ENCODE peak calls at places on chromosomes 16 and 17, in four cellular contexts. One of them, this sample, is unnamed.

GRCh38 chr17:32909787-32910369 is 18.1 kb upstream of the TMEM98 start:
- DNase-seq in HCT116: peak
- DNase-seq in HepG2: peak
- DNase-seq in K562: peak
- DNase-seq in this sample: peak

GRCh38 chr16:2340564-2341455 is at the start of gene ABCA3:
- DNase-seq in HCT116: peak
- DNase-seq in HepG2: peak
- DNase-seq in K562: peak
- DNase-seq in this sample: peak

GRCh38 chr17:2222901-2223616 is 80.5 kb downstream of the SMG6 start:
- DNase-seq in HCT116: no peak
- DNase-seq in HepG2: no peak
- DNase-seq in K562: no peak
- DNase-seq in this sample: no peak

GRCh38 chr16:3150346-3151218 is 15.8 kb downstream of the ZNF213 start:
- DNase-seq in HCT116: peak
- DNase-seq in HepG2: peak
- DNase-seq in K562: peak
- DNase-seq in this sample: peak

GRCh38 chr17:68627956-68628355 is 26.8 kb upstream of the FAM20A start:
- DNase-seq in HCT116: no peak
- DNase-seq in HepG2: no peak
- DNase-seq in K562: no peak
- DNase-seq in this sample: no peak

GRCh38 chr17:79630120-79630519 is 19.3 kb upstream of the RBFOX3 start:
- DNase-seq in HCT116: no peak
- DNase-seq in HepG2: no peak
- DNase-seq in K562: no peak
- DNase-seq in this sample: no peak

GRCh38 chr16:57265850-57266530 is 18.5 kb downstream of the PLLP start:
- DNase-seq in HCT116: no peak
- DNase-seq in HepG2: no peak
- DNase-seq in K562: peak
- DNase-seq in this sample: no peak

GRCh38 chr16:75340715-75341500 is 89.5 kb upstream of the BCAR1 start:
- DNase-seq in HCT116: no peak
- DNase-seq in HepG2: no peak
- DNase-seq in K562: no peak
- DNase-seq in this sample: no peak

GRCh38 chr17:28385037-28385797 is 13.7 kb downstream of the SARM1 start:
- DNase-seq in HCT116: no peak
- DNase-seq in HepG2: no peak
- DNase-seq in K562: no peak
- DNase-seq in this sample: no peak

GRCh38 chr16:24748242-24748641 is 18.8 kb downstream of the TNRC6A start:
- DNase-seq in HCT116: no peak
- DNase-seq in HepG2: no peak
- DNase-seq in K562: no peak
- DNase-seq in this sample: peak

GRCh38 chr17:59167571-59168001 is 12.0 kb downstream of the PRR11 start:
- DNase-seq in HCT116: no peak
- DNase-seq in HepG2: no peak
- DNase-seq in K562: no peak
- DNase-seq in this sample: no peak

GRCh38 chr17:70169707-70170597 is 620 bp downstream of the KCNJ2 start:
- DNase-seq in HCT116: no peak
- DNase-seq in HepG2: no peak
- DNase-seq in K562: no peak
- DNase-seq in this sample: no peak

GRCh38 chr16:89093602-89094251 is at the start of gene ACSF3:
- DNase-seq in HCT116: no peak
- DNase-seq in HepG2: no peak
- DNase-seq in K562: peak
- DNase-seq in this sample: no peak

DNA sequence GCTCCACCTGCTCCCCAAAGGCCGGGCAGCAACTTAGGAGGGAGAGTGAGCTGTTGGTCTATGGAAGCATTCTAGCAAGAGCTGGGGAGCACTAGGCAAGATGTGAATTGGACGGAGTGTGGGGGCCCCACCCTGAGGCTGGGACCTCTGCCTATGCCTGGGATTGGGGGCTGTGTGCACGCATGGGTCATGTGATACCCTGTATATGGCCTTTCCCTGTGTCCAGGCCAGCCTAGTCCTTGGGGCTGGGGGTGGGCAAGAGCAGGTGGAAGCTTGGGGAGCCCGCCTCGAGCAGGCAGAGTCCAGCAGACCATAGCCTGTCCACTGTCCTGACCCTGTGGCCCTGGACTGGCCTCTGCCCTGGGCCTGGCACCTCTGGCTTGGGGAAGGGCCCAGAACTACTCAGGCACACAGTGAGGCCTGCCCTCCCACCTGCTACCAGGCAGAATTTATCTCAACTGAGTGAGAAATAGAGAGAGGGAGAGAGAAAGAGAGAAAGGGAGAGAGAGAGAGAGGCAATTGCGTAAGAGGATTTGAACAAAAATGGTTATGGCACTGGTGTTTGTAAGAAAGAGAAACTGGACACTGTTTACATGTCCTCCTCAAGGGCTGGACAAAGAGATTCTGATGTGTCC is 19.1 kb downstream of the PDP2 start:
- DNase-seq in HCT116: no peak
- DNase-seq in HepG2: no peak
- DNase-seq in K562: no peak
- DNase-seq in this sample: no peak
- TF ChIP-seq TCF7L2 in HCT116: no peak
- TF ChIP-seq TCF7L2 in HepG2: no peak
- TF ChIP-seq TCF7L2 in K562: no peak
- TF ChIP-seq TCF7L2 in this sample: no peak

GRCh38 chr17:16915752-16916556 is 56.0 kb downstream of the TNFRSF13B start:
- DNase-seq in HCT116: peak
- DNase-seq in HepG2: peak
- DNase-seq in K562: peak
- DNase-seq in this sample: no peak
- TF ChIP-seq TCF7L2 in HCT116: no peak
- TF ChIP-seq TCF7L2 in HepG2: no peak
- TF ChIP-seq TCF7L2 in K562: no peak
- TF ChIP-seq TCF7L2 in this sample: no peak

DNA sequence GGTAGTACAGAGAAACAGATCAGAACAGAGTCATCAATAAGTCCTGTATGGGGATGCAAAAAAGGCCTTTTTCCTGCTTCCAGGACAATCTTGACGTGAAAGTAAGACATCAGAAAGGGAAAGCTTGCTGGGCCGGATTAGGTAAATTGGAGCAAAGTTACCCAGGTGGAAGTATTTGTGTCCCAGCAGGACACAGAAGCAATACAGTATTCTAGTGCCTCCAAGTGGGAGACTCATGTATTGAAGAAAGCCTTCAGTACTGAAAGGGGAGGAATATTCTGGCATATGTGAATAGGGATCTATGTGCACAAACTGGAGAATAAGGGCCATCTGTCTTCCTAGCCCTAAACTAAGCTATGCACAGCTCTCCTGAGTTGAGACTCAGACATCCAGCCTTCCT is 327.2 kb upstream of the CDH8 start:
- DNase-seq in HCT116: no peak
- DNase-seq in HepG2: no peak
- DNase-seq in K562: no peak
- DNase-seq in this sample: no peak
- TF ChIP-seq TCF7L2 in HCT116: no peak
- TF ChIP-seq TCF7L2 in HepG2: no peak
- TF ChIP-seq TCF7L2 in K562: no peak
- TF ChIP-seq TCF7L2 in this sample: no peak

GRCh38 chr16:20798364-20798763 is 7.9 kb downstream of the ERI2 start:
- DNase-seq in HCT116: no peak
- DNase-seq in HepG2: no peak
- DNase-seq in K562: no peak
- DNase-seq in this sample: no peak
- TF ChIP-seq TCF7L2 in HCT116: no peak
- TF ChIP-seq TCF7L2 in HepG2: no peak
- TF ChIP-seq TCF7L2 in K562: no peak
- TF ChIP-seq TCF7L2 in this sample: no peak

GRCh38 chr17:41340934-41341861 is 9.4 kb downstream of the KRT33A start:
- DNase-seq in HCT116: no peak
- DNase-seq in HepG2: no peak
- DNase-seq in K562: no peak
- DNase-seq in this sample: no peak

GRCh38 chr17:41339571-41340169 is 11.0 kb downstream of the KRT33A start:
- DNase-seq in HCT116: no peak
- DNase-seq in HepG2: no peak
- DNase-seq in K562: no peak
- DNase-seq in this sample: no peak

GRCh38 chr17:41335747-41336146 is 14.9 kb downstream of the KRT33A start:
- DNase-seq in HCT116: no peak
- DNase-seq in HepG2: no peak
- DNase-seq in K562: no peak
- DNase-seq in this sample: no peak

GRCh38 chr17:41340496-41340895 is 10.1 kb downstream of the KRT33A start:
- DNase-seq in HCT116: no peak
- DNase-seq in HepG2: no peak
- DNase-seq in K562: no peak
- DNase-seq in this sample: no peak

DNA sequence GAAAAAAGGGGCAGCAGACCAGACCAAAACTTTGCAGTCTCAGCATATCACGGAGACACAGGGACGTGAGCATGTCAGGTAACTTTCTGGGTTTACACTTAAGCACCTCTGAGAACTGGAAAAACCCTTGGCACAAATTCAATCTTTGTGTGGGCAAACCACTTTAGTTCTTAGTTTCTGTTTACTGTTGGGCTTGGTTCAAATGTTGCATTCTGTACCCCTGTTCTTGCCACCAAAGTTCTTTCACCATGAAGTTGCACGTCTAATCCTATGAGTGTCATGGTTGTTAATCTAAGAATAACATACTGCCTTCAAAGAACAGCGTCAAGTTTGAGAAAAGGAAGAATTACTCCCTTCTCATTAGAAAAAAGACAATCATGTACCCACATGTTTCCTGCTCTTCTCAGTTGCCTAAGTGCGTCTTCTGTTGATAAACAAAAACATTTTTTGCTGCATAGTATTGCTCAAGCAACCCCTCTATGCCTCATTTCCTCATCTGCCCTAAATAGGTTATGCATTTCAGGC is 11.6 kb downstream of the KRT33A start:
- DNase-seq in HCT116: no peak
- DNase-seq in HepG2: no peak
- DNase-seq in K562: no peak
- DNase-seq in this sample: no peak
- TF ChIP-seq TCF7L2 in HCT116: no peak
- TF ChIP-seq TCF7L2 in HepG2: no peak
- TF ChIP-seq TCF7L2 in K562: no peak
- TF ChIP-seq TCF7L2 in this sample: no peak

DNA sequence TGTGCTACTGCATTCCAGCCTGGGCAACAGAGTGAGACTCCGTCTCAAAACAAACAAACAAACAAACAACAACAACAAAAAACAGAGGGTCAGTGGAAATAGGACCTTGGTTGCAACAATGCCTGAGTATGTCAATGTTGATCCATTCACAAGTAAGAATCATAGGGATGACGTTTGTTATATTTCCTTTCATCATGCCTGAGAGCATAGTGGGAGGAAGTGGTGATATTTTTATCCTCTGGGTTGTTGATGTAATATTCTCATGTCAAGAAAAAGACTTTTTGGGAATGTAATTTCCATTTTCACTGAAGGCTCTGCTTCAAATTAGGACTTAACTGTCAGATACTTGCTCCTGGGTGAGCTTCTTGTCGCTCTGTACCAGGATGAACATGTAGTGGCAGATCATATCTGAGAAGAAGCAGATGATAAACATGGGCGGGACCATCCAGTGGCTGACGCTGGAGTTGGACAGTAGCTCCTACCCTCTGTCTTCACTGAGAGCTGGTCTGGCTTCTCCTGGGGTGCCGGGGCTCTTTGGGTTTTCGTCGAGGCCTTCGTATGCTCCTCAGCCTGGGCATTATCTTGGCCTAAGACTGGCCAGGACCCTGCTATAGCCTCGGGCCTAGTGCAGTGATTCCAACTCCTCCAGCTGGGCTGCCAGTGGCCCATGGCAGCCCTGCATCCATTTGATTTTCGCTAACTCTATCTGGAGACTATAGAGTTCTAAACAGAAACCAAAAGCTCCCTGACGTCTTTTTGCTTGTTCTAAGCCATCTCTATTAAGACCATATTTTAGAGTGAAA is 19.6 kb downstream of the CYB5B start:
- DNase-seq in HCT116: no peak
- DNase-seq in HepG2: no peak
- DNase-seq in K562: no peak
- DNase-seq in this sample: peak
- TF ChIP-seq TCF7L2 in HCT116: no peak
- TF ChIP-seq TCF7L2 in HepG2: no peak
- TF ChIP-seq TCF7L2 in K562: no peak
- TF ChIP-seq TCF7L2 in this sample: no peak

GRCh38 chr16:11406177-11406560 is 60.9 kb downstream of the RMI2 start:
- DNase-seq in HCT116: no peak
- DNase-seq in HepG2: no peak
- DNase-seq in K562: no peak
- DNase-seq in this sample: no peak

GRCh38 chr16:11409398-11409797 is 64.1 kb downstream of the RMI2 start:
- DNase-seq in HCT116: no peak
- DNase-seq in HepG2: no peak
- DNase-seq in K562: no peak
- DNase-seq in this sample: no peak

GRCh38 chr16:11408261-11408660 is 63.0 kb downstream of the RMI2 start:
- DNase-seq in HCT116: no peak
- DNase-seq in HepG2: no peak
- DNase-seq in K562: no peak
- DNase-seq in this sample: no peak

GRCh38 chr16:11405331-11406176 is 60.3 kb downstream of the RMI2 start:
- DNase-seq in HCT116: peak
- DNase-seq in HepG2: peak
- DNase-seq in K562: peak
- DNase-seq in this sample: peak

DNA sequence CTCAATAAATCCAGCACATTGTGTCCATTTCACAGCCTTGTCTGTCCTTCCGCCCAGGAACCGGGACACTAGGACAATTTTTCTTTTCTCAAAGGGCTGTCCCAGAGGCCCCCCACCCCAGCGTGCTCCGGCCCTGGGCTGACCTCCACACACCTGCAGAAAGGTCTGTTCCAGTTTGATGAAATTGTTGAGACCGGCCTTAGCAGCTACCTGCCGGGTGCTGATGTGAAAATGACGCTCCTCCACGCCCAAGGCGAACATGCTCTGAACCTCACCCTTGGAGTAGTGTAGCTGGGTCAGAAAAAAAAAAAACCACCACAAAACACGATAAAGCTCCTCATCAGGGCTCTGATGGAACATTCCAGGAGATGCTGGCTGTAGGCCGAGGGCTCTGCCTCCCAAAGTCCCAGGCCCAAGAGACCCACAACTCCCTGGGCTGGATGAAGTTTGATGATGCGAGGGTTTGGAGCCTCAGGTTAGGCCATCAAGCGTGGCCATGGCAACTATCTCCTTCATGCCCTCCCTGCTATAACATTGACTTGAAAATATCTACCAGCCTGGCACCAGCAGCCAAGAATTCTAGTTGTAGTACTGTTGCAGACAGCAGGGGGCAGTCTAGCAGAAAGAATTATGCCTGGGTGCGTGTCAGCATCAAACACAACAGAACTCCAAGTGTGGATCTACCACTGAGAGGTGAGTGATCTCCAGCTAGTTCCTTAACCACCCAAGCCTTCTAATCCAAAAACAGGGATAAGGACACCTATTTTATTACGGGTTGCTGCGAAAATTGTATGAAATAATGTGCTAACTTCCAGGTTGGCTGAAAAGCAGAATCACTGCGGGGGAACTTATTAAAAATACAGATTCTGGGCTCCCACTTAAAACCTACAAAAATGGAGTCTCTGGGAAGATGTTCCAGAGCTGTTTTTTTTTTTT is 62.1 kb downstream of the RMI2 start:
- DNase-seq in HCT116: peak
- DNase-seq in HepG2: peak
- DNase-seq in K562: peak
- DNase-seq in this sample: peak
- TF ChIP-seq TCF7L2 in HCT116: no peak
- TF ChIP-seq TCF7L2 in HepG2: no peak
- TF ChIP-seq TCF7L2 in K562: no peak
- TF ChIP-seq TCF7L2 in this sample: no peak